ENCODE peak calls at places on chromosomes 16 and 17, in nine cellular contexts. K, C, B, T, D, R, L, Q and O are unnamed samples.

GRCh38 chr16:70306880-70307279 is 7.9 kb downstream of the DDX19B start:
- DNase-seq in R (no peak), C (no peak), D (no peak), K (no peak), L (no peak), T (no peak), Q (no peak), B (no peak), O (no peak)

GRCh38 chr17:64368277-64368676 is 22.4 kb downstream of the PECAM1 start:
- DNase-seq in Q (no peak), C (no peak), K (no peak), B (no peak), T (no peak), R (no peak), L (no peak), D (no peak), O (no peak)

GRCh38 chr17:29630630-29631193 is 8.0 kb upstream of the CORO6 start:
- DNase-seq in D (no peak), K (no peak), B (no peak), C (no peak), Q (no peak), L (no peak), R (no peak), T (no peak), O (no peak)

GRCh38 chr17:67999291-67999911 is 3.1 kb upstream of the C17orf58 start:
- DNase-seq in K (no peak), C (no peak), T (peak), D (no peak), R (no peak), L (no peak), Q (no peak), B (no peak), O (no peak)

GRCh38 chr16:1525871-1526607 is 7.4 kb upstream of the TMEM204 start:
- DNase-seq in D (no peak), B (no peak), L (no peak), Q (no peak), T (no peak), C (no peak), R (no peak), K (no peak), O (no peak)

GRCh38 chr16:57628008-57628781 is at the start of gene ADGRG1:
- DNase-seq in Q (no peak), K (peak), B (peak), D (no peak), T (peak), L (peak), C (no peak), R (peak), O (peak)

GRCh38 chr17:37176683-37177082 is 199.1 kb upstream of the C17orf78 start:
- DNase-seq in Q (no peak), R (peak), B (no peak), K (no peak), L (peak), C (no peak), D (no peak), T (peak), O (peak)

GRCh38 chr16:52254753-52255152 is 292.2 kb downstream of the TOX3 start:
- DNase-seq in R (no peak), L (no peak), Q (no peak), K (no peak), T (no peak), C (no peak), D (no peak), B (no peak), O (no peak)

GRCh38 chr17:35084987-35085386 is 21.5 kb upstream of the RFFL start:
- DNase-seq in K (no peak), R (peak), L (no peak), T (peak), C (no peak), Q (no peak), D (no peak), B (no peak), O (peak)

GRCh38 chr16:4612977-4613635 is 1.6 kb downstream of the UBALD1 start:
- DNase-seq in R (no peak), T (no peak), Q (no peak), B (no peak), L (no peak), D (no peak), C (no peak), K (no peak), O (no peak)

GRCh38 chr16:77944631-77945030 is 77.7 kb upstream of the CLEC3A start:
- DNase-seq in C (no peak), L (peak), B (no peak), Q (no peak), D (no peak), T (no peak), K (no peak), R (no peak), O (no peak)

GRCh38 chr17:39462644-39463375 is 1.5 kb downstream of the CDK12 start:
- DNase-seq in D (peak), L (peak), Q (no peak), T (no peak), R (no peak), B (no peak), K (no peak), C (no peak), O (peak)

GRCh38 chr17:38613525-38613980 is 7.8 kb upstream of the SRCIN1 start:
- DNase-seq in T (no peak), Q (no peak), R (no peak), C (no peak), L (no peak), D (no peak), K (no peak), B (no peak), O (no peak)

GRCh38 chr17:44794699-44795413 is 35.2 kb downstream of the GJC1 start:
- DNase-seq in T (peak), B (no peak), Q (no peak), D (no peak), K (no peak), R (peak), L (no peak), C (no peak), O (peak)

GRCh38 chr17:77036136-77036840 is 104.5 kb upstream of the SEC14L1 start:
- DNase-seq in Q (no peak), L (no peak), C (no peak), T (no peak), D (no peak), R (no peak), K (no peak), B (no peak), O (no peak)

GRCh38 chr17:47806026-47806912 is 15.3 kb downstream of the OSBPL7 start:
- DNase-seq in Q (no peak), B (no peak), K (no peak), T (no peak), D (no peak), R (no peak), C (no peak), L (no peak), O (no peak)

GRCh38 chr17:52648995-52649394 is 490.5 kb upstream of the CA10 start:
- DNase-seq in T (no peak), Q (no peak), K (no peak), C (no peak), D (peak), B (no peak), R (no peak), L (peak), O (no peak)

GRCh38 chr16:30348929-30349328 is 6.2 kb downstream of the CD2BP2 start:
- DNase-seq in R (no peak), C (no peak), K (no peak), T (no peak), B (no peak), L (no peak), Q (no peak), D (no peak), O (no peak)

GRCh38 chr17:75642221-75643032 is 9.2 kb downstream of the SMIM5 start:
- DNase-seq in Q (no peak), C (no peak), D (peak), T (no peak), L (no peak), K (no peak), B (no peak), R (no peak), O (no peak)

GRCh38 chr17:63843387-63844292 is 1.2 kb upstream of the SMARCD2 start:
- DNase-seq in C (no peak), Q (no peak), D (peak), B (no peak), K (no peak), R (peak), L (no peak), T (peak), O (peak)

GRCh38 chr16:80610489-80611156 is 69.8 kb downstream of the DYNLRB2 start:
- DNase-seq in C (no peak), Q (no peak), L (no peak), R (no peak), D (no peak), B (no peak), K (no peak), T (no peak), O (no peak)

GRCh38 chr16:81505011-81505660 is 60.5 kb downstream of the CMIP start:
- DNase-seq in K (no peak), Q (no peak), L (no peak), C (no peak), R (no peak), B (no peak), D (no peak), T (no peak), O (no peak)

GRCh38 chr17:41771389-41772206 is 14.9 kb downstream of the JUP start:
- DNase-seq in K (no peak), C (no peak), R (no peak), T (no peak), Q (no peak), B (no peak), D (peak), L (no peak), O (no peak)

GRCh38 chr17:73304971-73305786 is 6.6 kb downstream of the CDC42EP4 start:
- DNase-seq in L (peak), K (no peak), D (peak), T (peak), R (peak), Q (peak), C (no peak), B (no peak), O (no peak)

GRCh38 chr16:47956881-47957280 is 198.9 kb downstream of the ABCC12 start:
- DNase-seq in D (no peak), R (no peak), L (no peak), K (no peak), B (no peak), T (no peak), Q (no peak), C (no peak), O (no peak)

GRCh38 chr16:85187886-85188285 is 75.6 kb upstream of the CIBAR2 start:
- DNase-seq in T (no peak), D (no peak), Q (no peak), R (no peak), K (no peak), B (no peak), C (no peak), L (no peak), O (no peak)

GRCh38 chr17:32854177-32854576 is 22.7 kb downstream of the MYO1D start:
- DNase-seq in T (no peak), B (no peak), K (no peak), L (no peak), R (no peak), D (no peak), C (no peak), Q (no peak), O (no peak)

GRCh38 chr17:17080181-17080631 is 37.9 kb downstream of the MPRIP start:
- DNase-seq in L (no peak), D (no peak), T (no peak), K (no peak), Q (no peak), C (no peak), B (no peak), R (no peak), O (no peak)

GRCh38 chr17:66949501-66949900 is 15.0 kb upstream of the CACNG4 start:
- DNase-seq in B (no peak), D (no peak), Q (peak), C (no peak), T (no peak), K (peak), R (no peak), L (no peak), O (peak)

GRCh38 chr16:48126801-48127644 is 28.8 kb downstream of the ABCC12 start:
- DNase-seq in L (no peak), K (peak), T (peak), R (peak), C (no peak), B (no peak), D (no peak), Q (peak), O (peak)

GRCh38 chr16:66551362-66551761 is 1.0 kb upstream of the CKLF start:
- DNase-seq in B (peak), Q (peak), R (peak), T (peak), K (no peak), D (peak), C (no peak), L (peak), O (peak)

GRCh38 chr17:79940381-79941087 is 95.1 kb downstream of the TBC1D16 start:
- DNase-seq in T (no peak), L (no peak), B (no peak), Q (no peak), C (no peak), K (no peak), D (peak), R (no peak), O (no peak)

GRCh38 chr17:3635474-3636153 is 436 bp downstream of the SHPK start:
- DNase-seq in R (no peak), T (no peak), L (no peak), B (no peak), C (no peak), Q (no peak), D (peak), K (no peak), O (no peak)

GRCh38 chr16:1050921-1051320 is 21.6 kb upstream of the SSTR5 start:
- DNase-seq in D (no peak), Q (no peak), K (no peak), T (no peak), B (no peak), C (no peak), L (no peak), R (no peak), O (no peak)

GRCh38 chr16:52066951-52067350 is 480.0 kb downstream of the TOX3 start:
- DNase-seq in T (no peak), L (no peak), B (no peak), D (no peak), Q (no peak), R (no peak), C (no peak), K (no peak), O (no peak)